ENCODE peak calls at places on chromosomes 7 and 10, in ten cellular contexts. One of them, this sample, is unnamed.

GRCh38 chr10:79342295-79342761 is 4.9 kb upstream of the PPIF start:
- DNase-seq in erythroblast: no peak
- DNase-seq in RWPE1: no peak
- DNase-seq in iPS DF 19.7: no peak
- DNase-seq in stimulated activated CD8-positive, alpha-beta memory T cell treated with anti-CD3 and anti-CD28 coated beads, Interleukin-15, amount 100 ng/mL, for 4 hours: no peak
- DNase-seq in myocyte: no peak
- DNase-seq in GM03348: no peak
- DNase-seq in A673: no peak
- DNase-seq in hepatocyte: no peak
- DNase-seq in activated CD8-positive, alpha-beta T cell treated with anti-CD3 and anti-CD28 coated beads for 36 hours: no peak
- DNase-seq in this sample: no peak

GRCh38 chr10:72321248-72322029 is 33.3 kb downstream of the DNAJB12 start:
- DNase-seq in erythroblast: peak
- DNase-seq in RWPE1: no peak
- DNase-seq in iPS DF 19.7: no peak
- DNase-seq in stimulated activated CD8-positive, alpha-beta memory T cell treated with anti-CD3 and anti-CD28 coated beads, Interleukin-15, amount 100 ng/mL, for 4 hours: no peak
- DNase-seq in myocyte: no peak
- DNase-seq in GM03348: no peak
- DNase-seq in A673: no peak
- DNase-seq in hepatocyte: peak
- DNase-seq in activated CD8-positive, alpha-beta T cell treated with anti-CD3 and anti-CD28 coated beads for 36 hours: no peak
- DNase-seq in this sample: no peak

GRCh38 chr10:132707121-132707775 is 78.7 kb downstream of the NKX6-2 start:
- DNase-seq in erythroblast: no peak
- DNase-seq in RWPE1: no peak
- DNase-seq in iPS DF 19.7: no peak
- DNase-seq in stimulated activated CD8-positive, alpha-beta memory T cell treated with anti-CD3 and anti-CD28 coated beads, Interleukin-15, amount 100 ng/mL, for 4 hours: no peak
- DNase-seq in myocyte: no peak
- DNase-seq in GM03348: no peak
- DNase-seq in A673: no peak
- DNase-seq in hepatocyte: no peak
- DNase-seq in activated CD8-positive, alpha-beta T cell treated with anti-CD3 and anti-CD28 coated beads for 36 hours: no peak
- DNase-seq in this sample: no peak

GRCh38 chr10:57973451-57973850 is 294.2 kb downstream of the IPMK start:
- DNase-seq in erythroblast: no peak
- DNase-seq in RWPE1: no peak
- DNase-seq in iPS DF 19.7: no peak
- DNase-seq in stimulated activated CD8-positive, alpha-beta memory T cell treated with anti-CD3 and anti-CD28 coated beads, Interleukin-15, amount 100 ng/mL, for 4 hours: no peak
- DNase-seq in myocyte: no peak
- DNase-seq in GM03348: no peak
- DNase-seq in A673: no peak
- DNase-seq in hepatocyte: no peak
- DNase-seq in activated CD8-positive, alpha-beta T cell treated with anti-CD3 and anti-CD28 coated beads for 36 hours: no peak
- DNase-seq in this sample: no peak

GRCh38 chr7:69864283-69864682 is 266.0 kb downstream of the AUTS2 start:
- DNase-seq in erythroblast: no peak
- DNase-seq in RWPE1: no peak
- DNase-seq in iPS DF 19.7: no peak
- DNase-seq in stimulated activated CD8-positive, alpha-beta memory T cell treated with anti-CD3 and anti-CD28 coated beads, Interleukin-15, amount 100 ng/mL, for 4 hours: no peak
- DNase-seq in myocyte: no peak
- DNase-seq in GM03348: peak
- DNase-seq in A673: peak
- DNase-seq in hepatocyte: no peak
- DNase-seq in activated CD8-positive, alpha-beta T cell treated with anti-CD3 and anti-CD28 coated beads for 36 hours: no peak
- DNase-seq in this sample: no peak

GRCh38 chr7:112547916-112548315 is 67.1 kb downstream of the LSMEM1 start:
- DNase-seq in erythroblast: no peak
- DNase-seq in RWPE1: no peak
- DNase-seq in iPS DF 19.7: no peak
- DNase-seq in stimulated activated CD8-positive, alpha-beta memory T cell treated with anti-CD3 and anti-CD28 coated beads, Interleukin-15, amount 100 ng/mL, for 4 hours: no peak
- DNase-seq in myocyte: peak
- DNase-seq in GM03348: no peak
- DNase-seq in A673: no peak
- DNase-seq in hepatocyte: no peak
- DNase-seq in activated CD8-positive, alpha-beta T cell treated with anti-CD3 and anti-CD28 coated beads for 36 hours: no peak
- DNase-seq in this sample: no peak

GRCh38 chr10:97366572-97366971 is 32.0 kb upstream of the FRAT2 start:
- DNase-seq in erythroblast: no peak
- DNase-seq in RWPE1: no peak
- DNase-seq in iPS DF 19.7: no peak
- DNase-seq in stimulated activated CD8-positive, alpha-beta memory T cell treated with anti-CD3 and anti-CD28 coated beads, Interleukin-15, amount 100 ng/mL, for 4 hours: no peak
- DNase-seq in myocyte: no peak
- DNase-seq in GM03348: no peak
- DNase-seq in A673: no peak
- DNase-seq in hepatocyte: no peak
- DNase-seq in activated CD8-positive, alpha-beta T cell treated with anti-CD3 and anti-CD28 coated beads for 36 hours: no peak
- DNase-seq in this sample: no peak

GRCh38 chr7:3916146-3916545 is 615.1 kb downstream of the SDK1 start:
- DNase-seq in erythroblast: no peak
- DNase-seq in RWPE1: no peak
- DNase-seq in iPS DF 19.7: no peak
- DNase-seq in stimulated activated CD8-positive, alpha-beta memory T cell treated with anti-CD3 and anti-CD28 coated beads, Interleukin-15, amount 100 ng/mL, for 4 hours: no peak
- DNase-seq in myocyte: no peak
- DNase-seq in GM03348: no peak
- DNase-seq in A673: no peak
- DNase-seq in hepatocyte: no peak
- DNase-seq in activated CD8-positive, alpha-beta T cell treated with anti-CD3 and anti-CD28 coated beads for 36 hours: no peak
- DNase-seq in this sample: peak

GRCh38 chr7:132437730-132438129 is 138.5 kb downstream of the PLXNA4 start:
- DNase-seq in erythroblast: no peak
- DNase-seq in RWPE1: no peak
- DNase-seq in iPS DF 19.7: no peak
- DNase-seq in stimulated activated CD8-positive, alpha-beta memory T cell treated with anti-CD3 and anti-CD28 coated beads, Interleukin-15, amount 100 ng/mL, for 4 hours: no peak
- DNase-seq in myocyte: no peak
- DNase-seq in GM03348: no peak
- DNase-seq in A673: no peak
- DNase-seq in hepatocyte: no peak
- DNase-seq in activated CD8-positive, alpha-beta T cell treated with anti-CD3 and anti-CD28 coated beads for 36 hours: peak
- DNase-seq in this sample: no peak

GRCh38 chr10:10787586-10787985 is 230.1 kb upstream of the CELF2 start:
- DNase-seq in erythroblast: no peak
- DNase-seq in RWPE1: no peak
- DNase-seq in iPS DF 19.7: no peak
- DNase-seq in stimulated activated CD8-positive, alpha-beta memory T cell treated with anti-CD3 and anti-CD28 coated beads, Interleukin-15, amount 100 ng/mL, for 4 hours: no peak
- DNase-seq in myocyte: peak
- DNase-seq in GM03348: no peak
- DNase-seq in A673: no peak
- DNase-seq in hepatocyte: no peak
- DNase-seq in activated CD8-positive, alpha-beta T cell treated with anti-CD3 and anti-CD28 coated beads for 36 hours: no peak
- DNase-seq in this sample: no peak

GRCh38 chr10:120041807-120042545 is 149.4 kb downstream of the SEC23IP start:
- DNase-seq in erythroblast: no peak
- DNase-seq in RWPE1: no peak
- DNase-seq in iPS DF 19.7: no peak
- DNase-seq in stimulated activated CD8-positive, alpha-beta memory T cell treated with anti-CD3 and anti-CD28 coated beads, Interleukin-15, amount 100 ng/mL, for 4 hours: no peak
- DNase-seq in myocyte: no peak
- DNase-seq in GM03348: no peak
- DNase-seq in A673: peak
- DNase-seq in hepatocyte: no peak
- DNase-seq in activated CD8-positive, alpha-beta T cell treated with anti-CD3 and anti-CD28 coated beads for 36 hours: no peak
- DNase-seq in this sample: no peak

GRCh38 chr7:400901-401485 is 111.0 kb downstream of the FOXL3 start:
- DNase-seq in erythroblast: no peak
- DNase-seq in RWPE1: no peak
- DNase-seq in iPS DF 19.7: no peak
- DNase-seq in stimulated activated CD8-positive, alpha-beta memory T cell treated with anti-CD3 and anti-CD28 coated beads, Interleukin-15, amount 100 ng/mL, for 4 hours: no peak
- DNase-seq in myocyte: no peak
- DNase-seq in GM03348: no peak
- DNase-seq in A673: no peak
- DNase-seq in hepatocyte: no peak
- DNase-seq in activated CD8-positive, alpha-beta T cell treated with anti-CD3 and anti-CD28 coated beads for 36 hours: no peak
- DNase-seq in this sample: no peak

GRCh38 chr10:87761892-87762291 is 56.1 kb downstream of the ATAD1 start:
- DNase-seq in erythroblast: peak
- DNase-seq in RWPE1: peak
- DNase-seq in iPS DF 19.7: no peak
- DNase-seq in stimulated activated CD8-positive, alpha-beta memory T cell treated with anti-CD3 and anti-CD28 coated beads, Interleukin-15, amount 100 ng/mL, for 4 hours: no peak
- DNase-seq in myocyte: peak
- DNase-seq in GM03348: peak
- DNase-seq in A673: peak
- DNase-seq in hepatocyte: peak
- DNase-seq in activated CD8-positive, alpha-beta T cell treated with anti-CD3 and anti-CD28 coated beads for 36 hours: peak
- DNase-seq in this sample: no peak

GRCh38 chr7:12222889-12223579 is 11.9 kb downstream of the TMEM106B start:
- DNase-seq in erythroblast: no peak
- DNase-seq in RWPE1: no peak
- DNase-seq in iPS DF 19.7: no peak
- DNase-seq in stimulated activated CD8-positive, alpha-beta memory T cell treated with anti-CD3 and anti-CD28 coated beads, Interleukin-15, amount 100 ng/mL, for 4 hours: no peak
- DNase-seq in myocyte: no peak
- DNase-seq in GM03348: no peak
- DNase-seq in A673: no peak
- DNase-seq in hepatocyte: no peak
- DNase-seq in activated CD8-positive, alpha-beta T cell treated with anti-CD3 and anti-CD28 coated beads for 36 hours: no peak
- DNase-seq in this sample: no peak

GRCh38 chr7:1861799-1862458 is 191.9 kb downstream of the ELFN1 start:
- DNase-seq in erythroblast: no peak
- DNase-seq in RWPE1: no peak
- DNase-seq in iPS DF 19.7: no peak
- DNase-seq in stimulated activated CD8-positive, alpha-beta memory T cell treated with anti-CD3 and anti-CD28 coated beads, Interleukin-15, amount 100 ng/mL, for 4 hours: no peak
- DNase-seq in myocyte: no peak
- DNase-seq in GM03348: no peak
- DNase-seq in A673: no peak
- DNase-seq in hepatocyte: no peak
- DNase-seq in activated CD8-positive, alpha-beta T cell treated with anti-CD3 and anti-CD28 coated beads for 36 hours: no peak
- DNase-seq in this sample: no peak

GRCh38 chr7:143978585-143978984 is 21.5 kb upstream of the OR6B1 start:
- DNase-seq in erythroblast: no peak
- DNase-seq in RWPE1: no peak
- DNase-seq in iPS DF 19.7: no peak
- DNase-seq in stimulated activated CD8-positive, alpha-beta memory T cell treated with anti-CD3 and anti-CD28 coated beads, Interleukin-15, amount 100 ng/mL, for 4 hours: no peak
- DNase-seq in myocyte: no peak
- DNase-seq in GM03348: no peak
- DNase-seq in A673: no peak
- DNase-seq in hepatocyte: no peak
- DNase-seq in activated CD8-positive, alpha-beta T cell treated with anti-CD3 and anti-CD28 coated beads for 36 hours: no peak
- DNase-seq in this sample: no peak

GRCh38 chr10:78931333-78932083 is 137.3 kb upstream of the ZMIZ1 start:
- DNase-seq in erythroblast: no peak
- DNase-seq in RWPE1: no peak
- DNase-seq in iPS DF 19.7: no peak
- DNase-seq in stimulated activated CD8-positive, alpha-beta memory T cell treated with anti-CD3 and anti-CD28 coated beads, Interleukin-15, amount 100 ng/mL, for 4 hours: no peak
- DNase-seq in myocyte: peak
- DNase-seq in GM03348: peak
- DNase-seq in A673: peak
- DNase-seq in hepatocyte: peak
- DNase-seq in activated CD8-positive, alpha-beta T cell treated with anti-CD3 and anti-CD28 coated beads for 36 hours: no peak
- DNase-seq in this sample: no peak

GRCh38 chr7:52463341-52463740 is 572.1 kb upstream of the POM121L12 start:
- DNase-seq in erythroblast: no peak
- DNase-seq in RWPE1: peak
- DNase-seq in iPS DF 19.7: no peak
- DNase-seq in stimulated activated CD8-positive, alpha-beta memory T cell treated with anti-CD3 and anti-CD28 coated beads, Interleukin-15, amount 100 ng/mL, for 4 hours: no peak
- DNase-seq in myocyte: no peak
- DNase-seq in GM03348: no peak
- DNase-seq in A673: no peak
- DNase-seq in hepatocyte: no peak
- DNase-seq in activated CD8-positive, alpha-beta T cell treated with anti-CD3 and anti-CD28 coated beads for 36 hours: no peak
- DNase-seq in this sample: no peak

GRCh38 chr10:132848306-132848705 is 62.4 kb upstream of the NKX6-2 start:
- DNase-seq in erythroblast: no peak
- DNase-seq in RWPE1: no peak
- DNase-seq in iPS DF 19.7: no peak
- DNase-seq in stimulated activated CD8-positive, alpha-beta memory T cell treated with anti-CD3 and anti-CD28 coated beads, Interleukin-15, amount 100 ng/mL, for 4 hours: no peak
- DNase-seq in myocyte: no peak
- DNase-seq in GM03348: no peak
- DNase-seq in A673: no peak
- DNase-seq in hepatocyte: peak
- DNase-seq in activated CD8-positive, alpha-beta T cell treated with anti-CD3 and anti-CD28 coated beads for 36 hours: no peak
- DNase-seq in this sample: no peak